ENCODE peak calls at places on chromosomes 7 and 10, in ten cellular contexts. S is WTC11, X is Peyer's patch, G is GM13977, D is RWPE1, A is uterus, Q is GM10248, H is IMR-90, Y is A549, F is tibial artery. V is an unnamed sample.

GRCh38 chr7:142894112-142894835 is 8.7 kb upstream of the TRPV6 start:
- DNase-seq in S (no peak), X (no peak), G (no peak), D (no peak), A (no peak), Q (no peak), H (no peak), Y (no peak), F (no peak), V (peak)

GRCh38 chr7:11540271-11540761 is 291.7 kb downstream of the THSD7A start:
- DNase-seq in S (no peak), X (no peak), G (no peak), D (no peak), A (no peak), Q (no peak), H (no peak), Y (no peak), F (no peak), V (no peak)

GRCh38 chr7:111180273-111180814 is 89.4 kb downstream of the LRRN3 start:
- DNase-seq in S (no peak), X (no peak), G (no peak), D (no peak), A (no peak), Q (no peak), H (no peak), Y (no peak), F (no peak), V (no peak)

GRCh38 chr10:100022403-100022802 is 12.7 kb upstream of the DNMBP start:
- DNase-seq in S (no peak), X (no peak), G (no peak), D (no peak), A (no peak), Q (no peak), H (peak), Y (no peak), F (no peak), V (no peak)

GRCh38 chr7:7665031-7665430 is 24.5 kb downstream of the UMAD1 start:
- DNase-seq in S (no peak), X (no peak), G (no peak), D (no peak), A (no peak), Q (no peak), H (no peak), Y (no peak), F (no peak), V (no peak)

GRCh38 chr7:73740771-73741170 is 2.2 kb upstream of the ABHD11 start:
- DNase-seq in S (no peak), X (no peak), G (no peak), D (no peak), A (no peak), Q (no peak), H (no peak), Y (no peak), F (no peak), V (no peak)

GRCh38 chr10:47041401-47042198 is 130.4 kb downstream of the PTPN20 start:
- DNase-seq in S (no peak), X (peak), G (no peak), D (no peak), A (no peak), Q (no peak), H (no peak), Y (no peak), F (no peak), V (no peak)

GRCh38 chr7:27099224-27099838 is 3.2 kb downstream of the HOXA2 start:
- DNase-seq in S (no peak), X (no peak), G (no peak), D (no peak), A (no peak), Q (no peak), H (peak), Y (no peak), F (no peak), V (no peak)

GRCh38 chr7:17654940-17655339 is 285.4 kb downstream of the SNX13 start:
- DNase-seq in S (no peak), X (no peak), G (no peak), D (no peak), A (no peak), Q (no peak), H (peak), Y (no peak), F (no peak), V (no peak)

GRCh38 chr7:39073432-39073831 is 95.7 kb downstream of the POU6F2 start:
- DNase-seq in S (peak), X (no peak), G (no peak), D (no peak), A (no peak), Q (no peak), H (no peak), Y (no peak), F (no peak), V (no peak)

GRCh38 chr7:92609921-92610518 is 19.8 kb upstream of the FAM133B start:
- DNase-seq in S (no peak), X (no peak), G (no peak), D (no peak), A (no peak), Q (no peak), H (peak), Y (no peak), F (no peak), V (no peak)

GRCh38 chr7:151225948-151226510 is 976 bp downstream of the ABCF2 start:
- DNase-seq in S (no peak), X (no peak), G (no peak), D (no peak), A (no peak), Q (no peak), H (no peak), Y (no peak), F (peak), V (no peak)

GRCh38 chr7:150962743-150963399 is 15.2 kb downstream of the KCNH2 start:
- DNase-seq in S (peak), X (peak), G (peak), D (peak), A (peak), Q (peak), H (peak), Y (peak), F (no peak), V (no peak)

GRCh38 chr10:132875435-132875834 is 66.9 kb downstream of the CFAP46 start:
- DNase-seq in S (no peak), X (no peak), G (no peak), D (no peak), A (no peak), Q (no peak), H (no peak), Y (no peak), F (no peak), V (peak)

GRCh38 chr7:141666071-141666470 is 35.9 kb downstream of the DENND11 start:
- DNase-seq in S (no peak), X (no peak), G (no peak), D (no peak), A (no peak), Q (no peak), H (no peak), Y (no peak), F (no peak), V (no peak)

GRCh38 chr10:36880898-36881297 is 244.5 kb upstream of the ANKRD30A start:
- DNase-seq in S (no peak), X (no peak), G (no peak), D (peak), A (no peak), Q (no peak), H (peak), Y (peak), F (no peak), V (no peak)

GRCh38 chr7:577971-578370 is 58.3 kb upstream of the PDGFA start:
- DNase-seq in S (peak), X (no peak), G (no peak), D (no peak), A (no peak), Q (no peak), H (no peak), Y (no peak), F (no peak), V (no peak)

GRCh38 chr7:44469461-44469860 is 21.0 kb downstream of the NUDCD3 start:
- DNase-seq in S (no peak), X (no peak), G (no peak), D (no peak), A (no peak), Q (no peak), H (no peak), Y (no peak), F (no peak), V (no peak)

GRCh38 chr10:35322636-35323035 is 13.7 kb upstream of the CCNY start:
- DNase-seq in S (no peak), X (no peak), G (no peak), D (no peak), A (no peak), Q (no peak), H (no peak), Y (no peak), F (no peak), V (no peak)

GRCh38 chr10:95832216-95833037 is 75.3 kb upstream of the CC2D2B start:
- DNase-seq in S (no peak), X (no peak), G (peak), D (no peak), A (no peak), Q (peak), H (no peak), Y (no peak), F (no peak), V (no peak)

GRCh38 chr10:93752761-93753160 is 5.0 kb upstream of the LGI1 start:
- DNase-seq in S (no peak), X (no peak), G (no peak), D (peak), A (no peak), Q (no peak), H (peak), Y (peak), F (no peak), V (no peak)

GRCh38 chr10:103276941-103277712 is at the start of gene INA:
- DNase-seq in S (peak), X (no peak), G (peak), D (peak), A (no peak), Q (peak), H (peak), Y (peak), F (no peak), V (no peak)

GRCh38 chr10:102410427-102411073 is 8.0 kb downstream of the PSD start:
- DNase-seq in S (peak), X (no peak), G (no peak), D (no peak), A (no peak), Q (no peak), H (no peak), Y (no peak), F (no peak), V (no peak)

GRCh38 chr10:77872151-77872946 is 54.2 kb downstream of the DLG5 start:
- DNase-seq in S (no peak), X (no peak), G (no peak), D (no peak), A (peak), Q (no peak), H (peak), Y (no peak), F (no peak), V (no peak)

GRCh38 chr7:20786779-20787651 is at the start of gene SP8:
- DNase-seq in S (peak), X (peak), G (peak), D (no peak), A (no peak), Q (peak), H (peak), Y (peak), F (no peak), V (no peak)

GRCh38 chr7:96591159-96591899 is 118.3 kb downstream of the SEM1 start:
- DNase-seq in S (no peak), X (no peak), G (no peak), D (no peak), A (no peak), Q (no peak), H (no peak), Y (no peak), F (no peak), V (no peak)

GRCh38 chr10:129765664-129766550 is 198.2 kb downstream of the EBF3 start:
- DNase-seq in S (peak), X (peak), G (no peak), D (no peak), A (peak), Q (no peak), H (no peak), Y (no peak), F (peak), V (peak)

GRCh38 chr10:1035201-1035600 is 9.5 kb upstream of the IDI2 start:
- DNase-seq in S (no peak), X (no peak), G (no peak), D (no peak), A (no peak), Q (no peak), H (no peak), Y (no peak), F (no peak), V (no peak)

GRCh38 chr10:78750418-78750817 is 318.3 kb upstream of the ZMIZ1 start:
- DNase-seq in S (no peak), X (no peak), G (no peak), D (no peak), A (no peak), Q (no peak), H (no peak), Y (no peak), F (no peak), V (no peak)

GRCh38 chr7:131061818-131062217 is 265.9 kb upstream of the MKLN1 start:
- DNase-seq in S (no peak), X (no peak), G (no peak), D (no peak), A (no peak), Q (no peak), H (no peak), Y (no peak), F (no peak), V (no peak)

GRCh38 chr7:93836111-93836510 is 54.4 kb downstream of the TFPI2 start:
- DNase-seq in S (no peak), X (no peak), G (no peak), D (no peak), A (no peak), Q (no peak), H (no peak), Y (no peak), F (no peak), V (no peak)

GRCh38 chr10:103658049-103658577 is 164.6 kb downstream of the NEURL1 start:
- DNase-seq in S (no peak), X (no peak), G (no peak), D (no peak), A (no peak), Q (no peak), H (no peak), Y (no peak), F (no peak), V (no peak)

GRCh38 chr10:28300027-28300426 is 2.8 kb downstream of the MPP7 start:
- DNase-seq in S (no peak), X (no peak), G (no peak), D (peak), A (no peak), Q (no peak), H (no peak), Y (no peak), F (no peak), V (peak)
- TF ChIP-seq CTCF in S (no peak), X (no peak), G (no peak), D (no peak), A (no peak), Q (no peak), H (peak), Y (no peak), F (peak), V (peak)

GRCh38 chr7:149625339-149625946 is 127.8 kb upstream of the ZNF746 start:
- DNase-seq in S (peak), X (peak), G (peak), D (peak), A (peak), Q (peak), H (peak), Y (peak), F (no peak), V (no peak)
- TF ChIP-seq CTCF in S (peak), X (peak), G (peak), D (peak), A (peak), Q (peak), H (peak), Y (peak), F (peak), V (peak)

GRCh38 chr10:72616716-72617115 is 9.2 kb downstream of the MICU1 start:
- DNase-seq in S (no peak), X (no peak), G (no peak), D (no peak), A (no peak), Q (no peak), H (no peak), Y (no peak), F (no peak), V (no peak)

GRCh38 chr10:72615985-72616384 is 9.9 kb downstream of the MICU1 start:
- DNase-seq in S (no peak), X (no peak), G (no peak), D (no peak), A (no peak), Q (no peak), H (no peak), Y (no peak), F (no peak), V (no peak)

GRCh38 chr10:72612203-72612826 is 13.6 kb downstream of the MICU1 start:
- DNase-seq in S (no peak), X (no peak), G (no peak), D (no peak), A (no peak), Q (no peak), H (no peak), Y (no peak), F (no peak), V (no peak)

GRCh38 chr10:72611783-72612182 is 14.1 kb downstream of the MICU1 start:
- DNase-seq in S (no peak), X (no peak), G (no peak), D (no peak), A (no peak), Q (no peak), H (no peak), Y (no peak), F (no peak), V (no peak)
- TF ChIP-seq CTCF in S (no peak), X (no peak), G (no peak), D (no peak), A (no peak), Q (no peak), H (no peak), Y (no peak), F (no peak), V (no peak)

DNA sequence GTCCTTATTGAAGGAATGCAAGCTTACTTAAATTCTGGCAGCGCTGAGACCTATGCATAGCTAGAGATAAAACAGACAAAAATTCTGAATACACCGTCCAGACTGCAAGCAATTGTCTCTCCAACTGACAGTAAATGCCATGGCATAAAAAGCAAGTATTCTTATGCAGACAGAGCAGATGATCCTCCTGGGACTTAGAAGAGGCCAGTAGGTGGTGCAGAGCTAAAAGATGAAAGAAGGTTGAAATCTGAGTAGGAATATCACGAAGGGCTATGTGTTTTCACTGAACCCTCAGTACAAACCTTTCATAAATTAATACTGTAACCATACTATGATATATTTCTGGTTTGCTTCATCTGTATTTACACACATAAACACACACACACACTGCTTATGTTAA is 157.0 kb upstream of the CACNA2D1 start:
- DNase-seq in S (no peak), X (no peak), G (no peak), D (no peak), A (no peak), Q (no peak), H (peak), Y (no peak), F (no peak), V (no peak)
- TF ChIP-seq CTCF in S (no peak), X (no peak), G (no peak), D (no peak), A (no peak), Q (no peak), H (no peak), Y (peak), F (no peak), V (no peak)

DNA sequence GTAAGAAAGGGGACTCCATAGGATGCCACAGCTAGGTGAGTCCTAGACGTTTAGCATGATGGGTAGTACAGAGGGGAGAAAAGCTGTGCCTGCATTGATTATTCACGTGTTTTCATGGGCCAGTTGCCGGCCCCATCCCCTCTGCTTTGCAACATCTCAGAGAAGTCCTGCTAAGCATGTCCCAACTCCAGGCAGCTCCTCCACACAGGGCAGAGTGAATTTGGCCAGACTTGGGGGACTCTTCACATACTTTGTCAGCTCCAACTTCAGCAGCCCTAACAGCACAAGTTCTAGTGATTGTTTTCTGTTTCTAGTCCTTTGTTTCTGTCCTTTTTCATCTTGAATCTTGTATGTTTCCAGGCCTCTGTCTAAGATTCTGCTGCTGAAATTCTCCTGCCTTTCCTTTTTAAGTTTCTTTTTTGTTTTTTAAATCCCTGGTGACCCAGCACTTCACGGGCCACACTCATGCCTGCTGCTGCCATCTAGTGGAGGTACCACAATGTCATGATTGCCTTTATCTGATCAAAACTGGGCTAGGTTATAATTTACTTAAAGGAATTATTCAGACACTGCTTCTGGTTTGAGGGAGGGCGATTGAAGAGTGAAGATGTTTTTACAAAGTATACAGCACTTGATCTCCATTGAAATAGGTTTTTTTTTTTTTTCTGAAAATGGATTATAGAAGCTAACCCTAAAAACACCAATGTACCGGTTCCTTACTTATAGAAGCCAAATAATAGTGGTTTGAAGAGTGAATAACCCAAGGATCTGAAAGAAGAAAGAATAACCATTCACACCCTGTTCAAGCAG is 276.9 kb downstream of the CSTF2T start:
- DNase-seq in S (peak), X (peak), G (peak), D (peak), A (peak), Q (peak), H (peak), Y (peak), F (peak), V (no peak)
- TF ChIP-seq CTCF in S (peak), X (peak), G (peak), D (peak), A (peak), Q (peak), H (peak), Y (peak), F (peak), V (peak)